ENCODE peak calls at places on chromosomes 12 and 14, in five cellular contexts. One of them, this sample, is unnamed.

GRCh38 chr12:80442426-80443222 is 1.4 kb upstream of the PTPRQ start:
- DNase-seq in heart left ventricle: no peak
- DNase-seq in Peyer's patch: no peak
- DNase-seq in glutamatergic neuron: no peak
- DNase-seq in astrocyte of the spinal cord: peak
- DNase-seq in this sample: no peak

GRCh38 chr12:30926243-30927209 is at the start of gene TSPAN11:
- DNase-seq in heart left ventricle: peak
- DNase-seq in Peyer's patch: no peak
- DNase-seq in glutamatergic neuron: peak
- DNase-seq in astrocyte of the spinal cord: peak
- DNase-seq in this sample: peak

GRCh38 chr12:82691513-82691912 is 4.8 kb downstream of the TMTC2 start:
- DNase-seq in heart left ventricle: no peak
- DNase-seq in Peyer's patch: no peak
- DNase-seq in glutamatergic neuron: no peak
- DNase-seq in astrocyte of the spinal cord: no peak
- DNase-seq in this sample: no peak

GRCh38 chr14:90426663-90427062 is 29.8 kb downstream of the CALM1 start:
- DNase-seq in heart left ventricle: peak
- DNase-seq in Peyer's patch: no peak
- DNase-seq in glutamatergic neuron: no peak
- DNase-seq in astrocyte of the spinal cord: peak
- DNase-seq in this sample: no peak

GRCh38 chr12:115375188-115375991 is 691.4 kb upstream of the TBX3 start:
- DNase-seq in heart left ventricle: no peak
- DNase-seq in Peyer's patch: no peak
- DNase-seq in glutamatergic neuron: no peak
- DNase-seq in astrocyte of the spinal cord: peak
- DNase-seq in this sample: no peak

GRCh38 chr12:109617496-109617895 is 43.9 kb downstream of the MVK start:
- DNase-seq in heart left ventricle: no peak
- DNase-seq in Peyer's patch: no peak
- DNase-seq in glutamatergic neuron: no peak
- DNase-seq in astrocyte of the spinal cord: no peak
- DNase-seq in this sample: no peak

GRCh38 chr14:99157246-99157645 is 114.8 kb downstream of the BCL11B start:
- DNase-seq in heart left ventricle: no peak
- DNase-seq in Peyer's patch: no peak
- DNase-seq in glutamatergic neuron: no peak
- DNase-seq in astrocyte of the spinal cord: no peak
- DNase-seq in this sample: no peak

GRCh38 chr12:5388581-5389535 is 43.0 kb upstream of the NTF3 start:
- DNase-seq in heart left ventricle: no peak
- DNase-seq in Peyer's patch: no peak
- DNase-seq in glutamatergic neuron: no peak
- DNase-seq in astrocyte of the spinal cord: no peak
- DNase-seq in this sample: no peak

GRCh38 chr12:38342444-38342843 is 25.9 kb downstream of the ALG10B start:
- DNase-seq in heart left ventricle: no peak
- DNase-seq in Peyer's patch: no peak
- DNase-seq in glutamatergic neuron: no peak
- DNase-seq in astrocyte of the spinal cord: no peak
- DNase-seq in this sample: no peak

GRCh38 chr12:109611223-109611622 is 37.6 kb downstream of the MVK start:
- DNase-seq in heart left ventricle: no peak
- DNase-seq in Peyer's patch: no peak
- DNase-seq in glutamatergic neuron: no peak
- DNase-seq in astrocyte of the spinal cord: no peak
- DNase-seq in this sample: no peak

GRCh38 chr12:29929295-29929694 is 145.6 kb upstream of the TMTC1 start:
- DNase-seq in heart left ventricle: no peak
- DNase-seq in Peyer's patch: no peak
- DNase-seq in glutamatergic neuron: no peak
- DNase-seq in astrocyte of the spinal cord: no peak
- DNase-seq in this sample: no peak

GRCh38 chr14:21066882-21067502 is 3.1 kb upstream of the ARHGEF40 start:
- DNase-seq in heart left ventricle: no peak
- DNase-seq in Peyer's patch: no peak
- DNase-seq in glutamatergic neuron: no peak
- DNase-seq in astrocyte of the spinal cord: no peak
- DNase-seq in this sample: no peak

GRCh38 chr14:85534914-85535313 is 5.0 kb downstream of the FLRT2 start:
- DNase-seq in heart left ventricle: no peak
- DNase-seq in Peyer's patch: no peak
- DNase-seq in glutamatergic neuron: no peak
- DNase-seq in astrocyte of the spinal cord: no peak
- DNase-seq in this sample: no peak

GRCh38 chr14:31059152-31059924 is 33.2 kb upstream of the STRN3 start:
- DNase-seq in heart left ventricle: peak
- DNase-seq in Peyer's patch: no peak
- DNase-seq in glutamatergic neuron: no peak
- DNase-seq in astrocyte of the spinal cord: peak
- DNase-seq in this sample: no peak

GRCh38 chr12:64681200-64682052 is 71.1 kb downstream of the RASSF3 start:
- DNase-seq in heart left ventricle: no peak
- DNase-seq in Peyer's patch: no peak
- DNase-seq in glutamatergic neuron: no peak
- DNase-seq in astrocyte of the spinal cord: no peak
- DNase-seq in this sample: no peak

GRCh38 chr12:6829532-6830220 is 1.5 kb downstream of the P3H3 start:
- DNase-seq in heart left ventricle: no peak
- DNase-seq in Peyer's patch: peak
- DNase-seq in glutamatergic neuron: peak
- DNase-seq in astrocyte of the spinal cord: no peak
- DNase-seq in this sample: no peak

GRCh38 chr14:21734457-21735074 is 60.9 kb upstream of the OR4E1 start:
- DNase-seq in heart left ventricle: no peak
- DNase-seq in Peyer's patch: no peak
- DNase-seq in glutamatergic neuron: no peak
- DNase-seq in astrocyte of the spinal cord: peak
- DNase-seq in this sample: peak

GRCh38 chr12:6771509-6772330 is 600 bp upstream of the LAG3 start:
- DNase-seq in heart left ventricle: no peak
- DNase-seq in Peyer's patch: no peak
- DNase-seq in glutamatergic neuron: no peak
- DNase-seq in astrocyte of the spinal cord: no peak
- DNase-seq in this sample: no peak

DNA sequence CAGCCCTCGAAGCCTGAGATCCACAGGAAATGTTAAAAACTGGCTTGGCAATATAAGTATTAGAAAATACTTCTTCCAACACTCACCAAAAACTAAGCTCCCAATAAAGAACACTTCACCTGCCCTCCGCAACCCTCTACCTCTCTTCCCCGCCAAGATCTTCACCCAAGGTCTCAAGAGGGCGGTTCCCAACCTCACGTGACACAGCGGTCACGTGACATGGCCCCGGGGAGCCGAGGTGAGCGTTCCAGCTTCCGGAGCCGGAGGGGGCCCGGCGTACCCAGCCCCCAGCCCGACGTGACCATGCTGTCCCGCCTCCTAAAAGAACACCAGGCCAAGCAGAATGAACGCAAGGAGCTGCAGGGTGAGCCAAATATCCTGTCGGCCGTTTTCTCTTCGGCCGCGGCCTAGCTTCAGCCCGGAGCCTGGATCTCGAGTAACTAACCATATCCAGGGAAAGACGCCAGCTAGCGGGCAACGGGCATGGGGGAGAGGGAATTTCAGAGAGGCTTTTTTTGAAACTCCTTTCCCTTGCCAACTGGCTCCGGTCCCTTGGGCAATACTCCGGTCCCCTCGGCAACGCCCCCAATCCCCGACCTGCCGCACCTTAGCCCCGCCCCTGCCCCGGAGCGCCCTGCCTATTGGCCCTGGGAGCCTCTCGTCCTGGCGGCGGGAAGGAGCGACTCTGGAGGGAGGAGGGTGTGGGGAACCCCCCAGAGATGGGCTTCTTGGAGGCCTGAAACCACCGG is at the start of gene BLOC1S1:
- DNase-seq in heart left ventricle: peak
- DNase-seq in Peyer's patch: peak
- DNase-seq in glutamatergic neuron: peak
- DNase-seq in astrocyte of the spinal cord: peak
- DNase-seq in this sample: peak
- TF ChIP-seq CTCF in heart left ventricle: no peak
- TF ChIP-seq CTCF in Peyer's patch: peak
- TF ChIP-seq CTCF in glutamatergic neuron: no peak
- TF ChIP-seq CTCF in astrocyte of the spinal cord: no peak
- TF ChIP-seq CTCF in this sample: no peak

DNA sequence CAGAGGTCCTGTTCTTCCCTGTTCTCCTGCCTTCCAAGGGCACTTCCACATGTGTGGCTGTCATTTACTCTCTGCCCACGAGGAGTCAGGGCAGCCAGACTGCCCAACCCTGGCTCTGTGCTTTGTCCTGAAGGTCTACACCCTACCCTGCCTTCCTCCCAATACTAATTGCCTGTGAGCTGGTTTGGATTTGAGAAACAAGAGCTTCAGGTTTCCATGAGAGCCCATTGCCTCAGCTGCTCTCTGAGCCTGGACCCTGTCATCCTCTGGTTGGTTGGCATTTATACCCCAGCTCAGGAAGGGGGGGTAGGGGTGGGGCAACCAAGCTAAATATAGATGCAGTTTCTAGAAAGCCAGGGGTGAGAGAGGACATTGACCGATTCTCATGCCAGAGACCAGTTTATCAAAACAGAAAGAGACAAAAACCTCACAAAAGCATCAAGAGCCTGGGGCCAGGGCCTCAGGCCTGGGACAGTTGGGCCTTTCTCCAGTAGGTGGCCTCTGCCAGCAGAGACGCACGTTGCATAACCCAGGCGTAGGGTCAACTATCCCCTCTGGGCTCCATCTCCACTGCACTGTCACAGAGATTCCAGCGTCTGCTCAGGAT is 34.5 kb downstream of the VDR start:
- DNase-seq in heart left ventricle: peak
- DNase-seq in Peyer's patch: peak
- DNase-seq in glutamatergic neuron: peak
- DNase-seq in astrocyte of the spinal cord: no peak
- DNase-seq in this sample: peak
- TF ChIP-seq CTCF in heart left ventricle: peak
- TF ChIP-seq CTCF in Peyer's patch: peak
- TF ChIP-seq CTCF in glutamatergic neuron: peak
- TF ChIP-seq CTCF in astrocyte of the spinal cord: peak
- TF ChIP-seq CTCF in this sample: peak

GRCh38 chr12:54935235-54935951 is 49.2 kb downstream of the TESPA1 start:
- DNase-seq in heart left ventricle: no peak
- DNase-seq in Peyer's patch: no peak
- DNase-seq in glutamatergic neuron: no peak
- DNase-seq in astrocyte of the spinal cord: peak
- DNase-seq in this sample: no peak
- TF ChIP-seq CTCF in heart left ventricle: no peak
- TF ChIP-seq CTCF in Peyer's patch: peak
- TF ChIP-seq CTCF in glutamatergic neuron: no peak
- TF ChIP-seq CTCF in astrocyte of the spinal cord: peak
- TF ChIP-seq CTCF in this sample: no peak

DNA sequence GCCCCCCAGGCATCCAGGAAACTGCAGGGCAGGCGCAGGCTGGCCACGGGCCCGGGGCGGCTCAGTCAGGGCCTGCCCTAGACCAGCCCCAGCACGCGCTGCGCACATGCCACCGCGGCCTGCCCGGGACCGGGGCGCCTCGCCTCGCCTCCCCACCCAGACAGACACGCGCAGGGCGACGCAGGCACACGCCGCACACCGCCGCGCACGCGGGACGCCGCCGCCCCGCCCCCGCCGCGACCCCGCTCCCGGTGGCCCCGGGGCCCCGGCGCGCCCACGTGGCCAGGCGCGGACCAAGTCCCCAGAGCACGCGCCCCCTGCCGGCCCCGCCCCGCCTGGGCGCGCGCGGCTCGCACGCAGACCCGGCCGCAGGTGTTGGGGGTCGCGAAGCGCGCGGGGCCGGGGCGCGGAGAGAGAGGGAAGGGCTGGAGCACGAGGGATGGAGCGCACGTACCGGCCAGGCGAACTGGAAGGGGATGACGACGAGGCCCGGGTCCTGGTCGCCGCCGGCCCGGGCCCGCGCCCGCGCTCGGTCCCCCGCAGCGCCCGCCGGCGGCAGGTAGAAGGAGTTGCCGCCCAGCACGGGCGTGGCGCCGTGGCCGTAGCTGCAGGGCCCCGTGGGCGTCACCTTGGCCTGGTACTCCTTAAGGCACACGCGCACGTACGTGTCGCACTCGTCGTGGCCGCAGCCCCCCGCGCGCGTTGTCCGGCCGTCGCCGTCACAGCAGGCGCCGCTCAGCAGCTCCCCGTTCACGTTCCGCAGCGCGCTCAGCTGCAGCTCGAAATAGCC is 1.1 kb downstream of the JAG2 start:
- DNase-seq in heart left ventricle: no peak
- DNase-seq in Peyer's patch: no peak
- DNase-seq in glutamatergic neuron: peak
- DNase-seq in astrocyte of the spinal cord: no peak
- DNase-seq in this sample: peak
- TF ChIP-seq CTCF in heart left ventricle: no peak
- TF ChIP-seq CTCF in Peyer's patch: peak
- TF ChIP-seq CTCF in glutamatergic neuron: peak
- TF ChIP-seq CTCF in astrocyte of the spinal cord: no peak
- TF ChIP-seq CTCF in this sample: no peak

DNA sequence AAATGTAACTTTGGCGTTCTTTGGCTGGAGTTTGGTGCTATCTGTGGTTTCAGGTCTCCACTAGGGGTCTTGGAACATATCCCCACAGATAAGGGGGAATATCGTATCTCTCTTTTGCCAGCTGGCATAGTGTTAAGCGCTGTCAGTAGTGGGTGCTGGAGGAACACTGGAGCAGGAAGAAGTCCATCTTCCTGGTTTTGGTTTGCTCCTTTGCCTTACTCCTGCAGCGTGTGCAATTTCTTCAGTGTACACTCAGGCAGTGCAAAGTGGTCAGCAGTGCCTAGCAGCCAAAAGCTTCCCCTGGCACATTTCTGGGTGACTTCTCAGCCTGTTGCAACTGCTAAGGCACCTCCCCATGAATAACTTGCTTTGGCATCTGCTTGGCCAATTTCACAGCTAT is 11.7 kb upstream of the RIPK3 start:
- DNase-seq in heart left ventricle: no peak
- DNase-seq in Peyer's patch: no peak
- DNase-seq in glutamatergic neuron: no peak
- DNase-seq in astrocyte of the spinal cord: no peak
- DNase-seq in this sample: no peak
- TF ChIP-seq CTCF in heart left ventricle: no peak
- TF ChIP-seq CTCF in Peyer's patch: no peak
- TF ChIP-seq CTCF in glutamatergic neuron: no peak
- TF ChIP-seq CTCF in astrocyte of the spinal cord: peak
- TF ChIP-seq CTCF in this sample: no peak

DNA sequence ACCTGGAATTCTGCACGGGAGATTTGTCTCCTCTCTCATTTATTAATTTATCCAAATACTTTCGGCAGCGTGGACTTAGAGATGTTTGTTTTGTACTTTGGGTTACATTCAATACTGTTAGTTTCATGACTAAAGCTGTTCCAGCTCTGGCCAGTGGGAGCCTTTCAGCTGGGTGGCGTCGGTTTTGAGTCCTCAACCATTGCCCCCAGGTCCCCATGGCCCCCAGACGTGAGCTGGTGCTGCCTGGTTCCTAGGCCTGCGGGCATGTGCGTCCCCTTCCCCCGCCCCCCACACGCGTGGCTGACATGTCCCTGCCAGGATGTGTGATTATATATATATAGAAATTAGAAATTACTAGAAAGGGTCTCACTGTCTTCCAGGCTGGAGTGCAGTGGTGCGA is 48.2 kb downstream of the KIF26A start:
- DNase-seq in heart left ventricle: no peak
- DNase-seq in Peyer's patch: no peak
- DNase-seq in glutamatergic neuron: no peak
- DNase-seq in astrocyte of the spinal cord: no peak
- DNase-seq in this sample: no peak
- TF ChIP-seq CTCF in heart left ventricle: no peak
- TF ChIP-seq CTCF in Peyer's patch: no peak
- TF ChIP-seq CTCF in glutamatergic neuron: no peak
- TF ChIP-seq CTCF in astrocyte of the spinal cord: no peak
- TF ChIP-seq CTCF in this sample: no peak

GRCh38 chr14:39432619-39433451 is 602 bp upstream of the FBXO33 start:
- DNase-seq in heart left ventricle: peak
- DNase-seq in Peyer's patch: peak
- DNase-seq in glutamatergic neuron: peak
- DNase-seq in astrocyte of the spinal cord: peak
- DNase-seq in this sample: peak
- TF ChIP-seq CTCF in heart left ventricle: no peak
- TF ChIP-seq CTCF in Peyer's patch: peak
- TF ChIP-seq CTCF in glutamatergic neuron: no peak
- TF ChIP-seq CTCF in astrocyte of the spinal cord: peak
- TF ChIP-seq CTCF in this sample: no peak